ENCODE peak calls at places on chromosome 5, in ten cellular contexts. X, A, U, C, N, W, D, S, K and I are unnamed samples.
A peak's percentile ranks its signal among the peaks of the same experiment; 100 is the strongest.

GRCh38 chr5:643351-643801 is 31.2 kb downstream of the CEP72 start:
- DNase-seq in A (no peak), K (no peak), U (no peak), X (no peak), W (no peak), D (no peak), N (no peak), S (no peak), C (no peak), I (no peak)

GRCh38 chr5:126970517-126971017 is 59.8 kb downstream of the MARCHF3 start:
- DNase-seq in N (no peak), A (no peak), D (no peak), K (no peak), X (peak; percentile 42), C (peak; percentile 15), W (no peak), U (peak; percentile 86), S (no peak), I (no peak)

GRCh38 chr5:113343343-113343742 is 91.4 kb downstream of the TSSK1B start:
- DNase-seq in U (peak; percentile 89), N (no peak), C (no peak), S (no peak), K (no peak), A (no peak), W (no peak), X (peak; percentile 84), D (no peak), I (no peak)

GRCh38 chr5:8576178-8576577 is 707.2 kb downstream of the MTRR start:
- DNase-seq in K (no peak), X (no peak), A (no peak), D (no peak), C (no peak), S (no peak), N (no peak), W (no peak), U (peak; percentile 7), I (no peak)

GRCh38 chr5:20231040-20231439 is 243.0 kb upstream of the CDH18 start:
- DNase-seq in U (no peak), C (no peak), K (no peak), N (no peak), A (no peak), X (peak; percentile 0), S (no peak), D (no peak), W (no peak), I (no peak)

GRCh38 chr5:177142029-177142681 is 8.6 kb downstream of the NSD1 start:
- DNase-seq in U (no peak), D (no peak), K (no peak), X (peak; percentile 25), C (no peak), S (no peak), N (no peak), W (peak; percentile 7), A (no peak), I (no peak)

GRCh38 chr5:139063664-139064054 is 134.5 kb downstream of the SIL1 start:
- DNase-seq in N (no peak), S (no peak), C (no peak), D (no peak), A (no peak), W (no peak), K (no peak), U (no peak), X (no peak), I (no peak)

GRCh38 chr5:129672006-129672405 is 75.9 kb upstream of the MINAR2 start:
- DNase-seq in X (no peak), W (no peak), A (no peak), S (no peak), D (no peak), N (no peak), C (no peak), K (no peak), U (no peak), I (no peak)

GRCh38 chr5:147673276-147673675 is 109.3 kb downstream of the JAKMIP2 start:
- DNase-seq in A (no peak), C (no peak), N (no peak), W (no peak), K (no peak), U (no peak), S (no peak), D (no peak), X (no peak), I (no peak)

GRCh38 chr5:72034710-72035109 is 72.6 kb upstream of the MAP1B start:
- DNase-seq in S (no peak), D (no peak), U (no peak), X (no peak), A (no peak), N (no peak), K (no peak), C (no peak), W (no peak), I (no peak)
- H3K4me1 ChIP-seq in S (no peaks in the 10 kb centered on the region), D (peaks cover 9% of the 10 kb centered on the region), U (no peaks in the 10 kb centered on the region), X (no peaks in the 10 kb centered on the region), A (no peaks in the 10 kb centered on the region), N (peaks cover 3% of the 10 kb centered on the region), K (no peaks in the 10 kb centered on the region), C (no peaks in the 10 kb centered on the region), W (no peaks in the 10 kb centered on the region), I (no peaks in the 10 kb centered on the region)

GRCh38 chr5:32263683-32264082 is 49.1 kb downstream of the MTMR12 start:
- DNase-seq in C (no peak), D (no peak), N (no peak), K (no peak), S (no peak), X (no peak), W (no peak), U (no peak), A (no peak), I (no peak)
- H3K27ac ChIP-seq in C (no peak overlapping the region), D (no peak overlapping the region), N (no peak overlapping the region), K (no peak overlapping the region), S (no peak overlapping the region), X (no peak overlapping the region), W (no peak overlapping the region), U (no peak overlapping the region), A (no peak overlapping the region), I (no peak overlapping the region)

DNA sequence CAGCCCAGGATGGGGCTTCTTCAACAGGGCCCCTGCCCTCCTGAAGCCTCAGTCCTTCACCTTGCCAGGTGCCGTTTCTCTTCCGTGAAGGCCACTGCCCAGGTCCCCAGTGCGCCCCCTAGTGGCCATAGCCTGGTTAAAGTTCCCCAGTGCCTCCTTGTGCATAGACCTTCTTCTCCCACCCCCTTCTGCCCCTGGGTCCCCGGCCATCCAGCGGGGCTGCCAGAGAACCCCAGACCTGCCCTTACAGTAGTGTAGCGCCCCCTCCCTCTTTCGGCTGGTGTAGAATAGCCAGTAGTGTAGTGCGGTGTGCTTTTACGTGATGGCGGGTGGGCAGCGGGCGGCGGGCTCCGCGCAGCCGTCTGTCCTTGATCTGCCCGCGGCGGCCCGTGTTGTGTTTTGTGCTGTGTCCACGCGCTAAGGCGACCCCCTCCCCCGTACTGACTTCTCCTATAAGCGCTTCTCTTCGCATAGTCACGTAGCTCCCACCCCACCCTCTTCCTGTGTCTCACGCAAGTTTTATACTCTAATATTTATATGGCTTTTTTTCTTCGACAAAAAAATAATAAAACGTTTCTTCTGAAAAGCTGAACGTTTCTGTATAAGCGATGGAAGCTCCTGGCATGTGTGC is 23.6 kb downstream of the PCDHGC5 start:
- DNase-seq in U (peak; percentile 71), A (peak; percentile 84), S (peak; percentile 45), K (peak; percentile 86), X (peak; percentile 54), C (peak; percentile 88), W (peak; percentile 89), D (peak; percentile 62), N (peak; percentile 92), I (peak; percentile 90)
- H3K4me1 ChIP-seq in U (peaks cover 19% of the 10 kb centered on the region), A (peaks cover 85% of the 10 kb centered on the region), S (peaks cover 6% of the 10 kb centered on the region), K (no peaks in the 10 kb centered on the region), X (peaks cover 57% of the 10 kb centered on the region), C (no peaks in the 10 kb centered on the region), W (peaks cover 21% of the 10 kb centered on the region), D (no peaks in the 10 kb centered on the region), N (peaks cover 14% of the 10 kb centered on the region), I (peaks cover 60% of the 10 kb centered on the region)

GRCh38 chr5:53429706-53430105 is 50.7 kb upstream of the FST start:
- DNase-seq in X (peak; percentile 84), U (no peak), C (no peak), A (no peak), S (peak; percentile 20), K (no peak), N (no peak), W (no peak), D (no peak), I (no peak)

GRCh38 chr5:53431665-53432064 is 48.8 kb upstream of the FST start:
- DNase-seq in K (no peak), D (no peak), N (no peak), A (no peak), U (peak; percentile 36), C (no peak), S (no peak), X (peak; percentile 84), W (no peak), I (no peak)

GRCh38 chr5:53427965-53428364 is 52.5 kb upstream of the FST start:
- DNase-seq in C (no peak), K (no peak), W (no peak), U (no peak), X (no peak), D (no peak), N (no peak), A (no peak), S (no peak), I (no peak)

GRCh38 chr5:53433036-53433435 is 47.4 kb upstream of the FST start:
- DNase-seq in W (no peak), N (no peak), A (no peak), C (peak; percentile 9), K (no peak), U (no peak), S (peak; percentile 24), D (no peak), X (no peak), I (no peak)

GRCh38 chr5:53430618-53431252 is 49.7 kb upstream of the FST start:
- DNase-seq in C (no peak), X (peak; percentile 87), K (no peak), U (peak; percentile 82), A (no peak), W (no peak), S (peak; percentile 45), D (no peak), N (no peak), I (no peak)
- H3K27ac ChIP-seq in C (no peak overlapping the region), X (peak overlapping the region; percentile 80), K (no peak overlapping the region), U (no peak overlapping the region), A (no peak overlapping the region), W (no peak overlapping the region), S (no peak overlapping the region), D (peak overlapping the region; percentile 54), N (no peak overlapping the region), I (no peak overlapping the region)

GRCh38 chr5:143119881-143120341 is 283.6 kb downstream of the NR3C1 start:
- DNase-seq in U (no peak), W (no peak), N (no peak), X (no peak), C (no peak), D (no peak), A (no peak), K (no peak), S (no peak), I (no peak)
- H3K4me1 ChIP-seq in U (peaks cover 1% of the 10 kb centered on the region), W (no peaks in the 10 kb centered on the region), N (no peaks in the 10 kb centered on the region), X (no peaks in the 10 kb centered on the region), C (no peaks in the 10 kb centered on the region), D (no peaks in the 10 kb centered on the region), A (peaks cover 80% of the 10 kb centered on the region), K (no peaks in the 10 kb centered on the region), S (peaks cover 13% of the 10 kb centered on the region), I (peaks cover 26% of the 10 kb centered on the region)

GRCh38 chr5:115977096-115977495 is 14.8 kb downstream of the LVRN start:
- DNase-seq in K (no peak), S (no peak), W (no peak), X (no peak), C (no peak), N (no peak), D (no peak), U (no peak), A (no peak), I (no peak)
- H3K27ac ChIP-seq in K (no peak overlapping the region), S (no peak overlapping the region), W (no peak overlapping the region), X (no peak overlapping the region), C (no peak overlapping the region), N (no peak overlapping the region), D (no peak overlapping the region), U (no peak overlapping the region), A (no peak overlapping the region), I (no peak overlapping the region)